ENCODE peak calls at places on chromosomes 6 and 20, in seven cellular contexts. One of them, this sample, is unnamed.

GRCh38 chr6:56101141-56101553 is 146.2 kb downstream of the COL21A1 start:
- DNase-seq in NB4: peak; percentile 96
- DNase-seq in upper lobe of right lung: no peak
- DNase-seq in GM10248: no peak
- DNase-seq in ovary: no peak
- DNase-seq in astrocyte of the spinal cord: peak; percentile 97
- DNase-seq in cardiac fibroblast: peak; percentile 98
- DNase-seq in this sample: peak; percentile 96

GRCh38 chr6:87731818-87732661 is 30.0 kb upstream of the AKIRIN2 start:
- DNase-seq in NB4: peak; percentile 94
- DNase-seq in upper lobe of right lung: peak; percentile 93
- DNase-seq in GM10248: peak; percentile 50
- DNase-seq in ovary: peak; percentile 87
- DNase-seq in astrocyte of the spinal cord: peak; percentile 88
- DNase-seq in cardiac fibroblast: peak; percentile 99
- DNase-seq in this sample: peak; percentile 93

GRCh38 chr6:127031511-127031910 is 87.0 kb upstream of the RSPO3 start:
- DNase-seq in NB4: no peak
- DNase-seq in upper lobe of right lung: no peak
- DNase-seq in GM10248: no peak
- DNase-seq in ovary: no peak
- DNase-seq in astrocyte of the spinal cord: no peak
- DNase-seq in cardiac fibroblast: no peak
- DNase-seq in this sample: peak; percentile 21

GRCh38 chr6:139148557-139149220 is 13.8 kb downstream of the HECA start:
- DNase-seq in NB4: no peak
- DNase-seq in upper lobe of right lung: no peak
- DNase-seq in GM10248: no peak
- DNase-seq in ovary: no peak
- DNase-seq in astrocyte of the spinal cord: no peak
- DNase-seq in cardiac fibroblast: no peak
- DNase-seq in this sample: no peak

GRCh38 chr20:4243071-4243470 is 227.7 kb upstream of the RNF24 start:
- DNase-seq in NB4: no peak
- DNase-seq in upper lobe of right lung: no peak
- DNase-seq in GM10248: no peak
- DNase-seq in ovary: no peak
- DNase-seq in astrocyte of the spinal cord: no peak
- DNase-seq in cardiac fibroblast: no peak
- DNase-seq in this sample: peak; percentile 32

GRCh38 chr20:46706242-46706641 is 3.2 kb upstream of the SLC2A10 start:
- DNase-seq in NB4: no peak
- DNase-seq in upper lobe of right lung: no peak
- DNase-seq in GM10248: no peak
- DNase-seq in ovary: no peak
- DNase-seq in astrocyte of the spinal cord: no peak
- DNase-seq in cardiac fibroblast: no peak
- DNase-seq in this sample: no peak

GRCh38 chr6:154367839-154368695 is 11.5 kb upstream of the IPCEF1 start:
- DNase-seq in NB4: peak; percentile 38
- DNase-seq in upper lobe of right lung: no peak
- DNase-seq in GM10248: no peak
- DNase-seq in ovary: no peak
- DNase-seq in astrocyte of the spinal cord: no peak
- DNase-seq in cardiac fibroblast: no peak
- DNase-seq in this sample: peak; percentile 66

GRCh38 chr6:16758163-16758975 is 2.9 kb downstream of the ATXN1 start:
- DNase-seq in NB4: peak; percentile 73
- DNase-seq in upper lobe of right lung: no peak
- DNase-seq in GM10248: no peak
- DNase-seq in ovary: no peak
- DNase-seq in astrocyte of the spinal cord: peak; percentile 53
- DNase-seq in cardiac fibroblast: peak; percentile 37
- DNase-seq in this sample: peak; percentile 64

GRCh38 chr6:27776504-27776903 is 135.7 kb downstream of the OR2B2 start:
- DNase-seq in NB4: no peak
- DNase-seq in upper lobe of right lung: no peak
- DNase-seq in GM10248: no peak
- DNase-seq in ovary: no peak
- DNase-seq in astrocyte of the spinal cord: no peak
- DNase-seq in cardiac fibroblast: no peak
- DNase-seq in this sample: no peak

GRCh38 chr6:5723905-5724691 is 282.6 kb downstream of the NRN1 start:
- DNase-seq in NB4: peak; percentile 97
- DNase-seq in upper lobe of right lung: peak; percentile 73
- DNase-seq in GM10248: peak; percentile 86
- DNase-seq in ovary: no peak
- DNase-seq in astrocyte of the spinal cord: no peak
- DNase-seq in cardiac fibroblast: no peak
- DNase-seq in this sample: no peak

GRCh38 chr6:20313960-20314530 is 87.6 kb upstream of the E2F3 start:
- DNase-seq in NB4: no peak
- DNase-seq in upper lobe of right lung: no peak
- DNase-seq in GM10248: no peak
- DNase-seq in ovary: no peak
- DNase-seq in astrocyte of the spinal cord: no peak
- DNase-seq in cardiac fibroblast: no peak
- DNase-seq in this sample: peak; percentile 14

GRCh38 chr6:111777357-111777756 is 95.9 kb downstream of the FYN start:
- DNase-seq in NB4: peak; percentile 53
- DNase-seq in upper lobe of right lung: no peak
- DNase-seq in GM10248: no peak
- DNase-seq in ovary: no peak
- DNase-seq in astrocyte of the spinal cord: no peak
- DNase-seq in cardiac fibroblast: no peak
- DNase-seq in this sample: peak; percentile 45
- TF ChIP-seq CTCF in NB4: peak; percentile 34
- TF ChIP-seq CTCF in upper lobe of right lung: no peak
- TF ChIP-seq CTCF in GM10248: peak; percentile 14
- TF ChIP-seq CTCF in ovary: no peak
- TF ChIP-seq CTCF in astrocyte of the spinal cord: peak; percentile 2
- TF ChIP-seq CTCF in cardiac fibroblast: no peak
- TF ChIP-seq CTCF in this sample: peak; percentile 32

DNA sequence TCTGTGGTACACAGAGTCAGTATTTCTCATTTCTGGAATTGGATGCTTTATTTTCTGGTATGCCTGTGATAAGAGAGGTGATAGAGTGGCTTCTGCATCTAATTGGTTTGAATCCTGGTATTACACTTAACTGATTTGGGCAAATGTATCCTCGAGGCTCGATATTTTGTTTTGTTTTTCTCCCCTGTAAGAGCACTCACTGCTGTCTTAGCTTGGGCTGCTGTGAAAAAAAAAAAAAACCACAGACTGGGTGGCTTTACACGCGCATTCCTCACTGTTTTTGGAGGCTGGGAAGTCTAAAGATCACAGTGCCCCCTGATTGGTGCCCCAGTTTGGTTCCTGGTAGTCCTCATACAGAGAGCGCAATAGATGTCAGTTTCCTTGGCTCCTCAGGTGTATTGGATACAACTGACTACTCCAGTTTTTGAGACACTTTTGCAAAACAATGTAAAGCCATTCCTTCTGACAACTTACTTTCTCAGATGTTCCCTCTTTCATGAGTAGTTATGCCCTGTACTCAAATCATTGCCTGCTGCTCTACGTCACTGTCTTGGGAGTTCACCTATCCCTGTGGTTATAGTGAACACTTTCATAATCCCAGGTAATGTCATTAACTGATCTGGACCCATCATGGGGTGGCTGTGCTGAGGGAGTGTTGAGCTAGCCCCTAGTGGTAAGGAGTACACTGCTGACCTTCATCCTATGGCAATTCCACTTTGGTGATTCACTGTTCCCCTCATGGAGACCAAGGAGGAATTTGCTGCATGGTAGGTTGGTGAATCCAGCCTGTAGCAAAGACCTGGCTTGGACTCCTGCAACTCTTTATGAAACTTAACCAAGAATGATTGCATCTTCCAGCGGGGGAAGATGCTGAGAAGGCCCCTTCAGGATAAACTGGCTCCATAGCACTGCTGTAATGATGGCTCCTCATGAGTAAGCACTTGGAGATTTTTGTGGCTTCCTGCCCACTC is 3.5 kb upstream of the ACAT2 start:
- DNase-seq in NB4: no peak
- DNase-seq in upper lobe of right lung: no peak
- DNase-seq in GM10248: no peak
- DNase-seq in ovary: no peak
- DNase-seq in astrocyte of the spinal cord: peak; percentile 51
- DNase-seq in cardiac fibroblast: peak; percentile 66
- DNase-seq in this sample: no peak
- TF ChIP-seq CTCF in NB4: peak; percentile 21
- TF ChIP-seq CTCF in upper lobe of right lung: no peak
- TF ChIP-seq CTCF in GM10248: no peak
- TF ChIP-seq CTCF in ovary: no peak
- TF ChIP-seq CTCF in astrocyte of the spinal cord: peak; percentile 26
- TF ChIP-seq CTCF in cardiac fibroblast: peak; percentile 28
- TF ChIP-seq CTCF in this sample: peak; percentile 22

GRCh38 chr6:119658917-119659316 is 309.4 kb upstream of the MAN1A1 start:
- DNase-seq in NB4: no peak
- DNase-seq in upper lobe of right lung: no peak
- DNase-seq in GM10248: no peak
- DNase-seq in ovary: no peak
- DNase-seq in astrocyte of the spinal cord: no peak
- DNase-seq in cardiac fibroblast: no peak
- DNase-seq in this sample: no peak

GRCh38 chr6:119661628-119662027 is 312.1 kb upstream of the MAN1A1 start:
- DNase-seq in NB4: no peak
- DNase-seq in upper lobe of right lung: no peak
- DNase-seq in GM10248: no peak
- DNase-seq in ovary: no peak
- DNase-seq in astrocyte of the spinal cord: no peak
- DNase-seq in cardiac fibroblast: no peak
- DNase-seq in this sample: no peak

GRCh38 chr6:119655124-119655523 is 305.6 kb upstream of the MAN1A1 start:
- DNase-seq in NB4: no peak
- DNase-seq in upper lobe of right lung: no peak
- DNase-seq in GM10248: no peak
- DNase-seq in ovary: no peak
- DNase-seq in astrocyte of the spinal cord: no peak
- DNase-seq in cardiac fibroblast: no peak
- DNase-seq in this sample: no peak

GRCh38 chr6:119661078-119661477 is 311.5 kb upstream of the MAN1A1 start:
- DNase-seq in NB4: no peak
- DNase-seq in upper lobe of right lung: no peak
- DNase-seq in GM10248: no peak
- DNase-seq in ovary: no peak
- DNase-seq in astrocyte of the spinal cord: no peak
- DNase-seq in cardiac fibroblast: no peak
- DNase-seq in this sample: no peak
- TF ChIP-seq CTCF in NB4: no peak
- TF ChIP-seq CTCF in upper lobe of right lung: no peak
- TF ChIP-seq CTCF in GM10248: no peak
- TF ChIP-seq CTCF in ovary: no peak
- TF ChIP-seq CTCF in astrocyte of the spinal cord: no peak
- TF ChIP-seq CTCF in cardiac fibroblast: no peak
- TF ChIP-seq CTCF in this sample: no peak

GRCh38 chr20:41136695-41137411 is 490 bp upstream of the PLCG1 start:
- DNase-seq in NB4: peak; percentile 82
- DNase-seq in upper lobe of right lung: peak; percentile 94
- DNase-seq in GM10248: peak; percentile 95
- DNase-seq in ovary: peak; percentile 93
- DNase-seq in astrocyte of the spinal cord: peak; percentile 87
- DNase-seq in cardiac fibroblast: peak; percentile 78
- DNase-seq in this sample: peak; percentile 80
- TF ChIP-seq CTCF in NB4: no peak
- TF ChIP-seq CTCF in upper lobe of right lung: no peak
- TF ChIP-seq CTCF in GM10248: no peak
- TF ChIP-seq CTCF in ovary: no peak
- TF ChIP-seq CTCF in astrocyte of the spinal cord: no peak
- TF ChIP-seq CTCF in cardiac fibroblast: no peak
- TF ChIP-seq CTCF in this sample: no peak

GRCh38 chr6:34508425-34508824 is 42.5 kb downstream of the PACSIN1 start:
- DNase-seq in NB4: no peak
- DNase-seq in upper lobe of right lung: no peak
- DNase-seq in GM10248: no peak
- DNase-seq in ovary: no peak
- DNase-seq in astrocyte of the spinal cord: no peak
- DNase-seq in cardiac fibroblast: no peak
- DNase-seq in this sample: no peak
- TF ChIP-seq CTCF in NB4: no peak
- TF ChIP-seq CTCF in upper lobe of right lung: no peak
- TF ChIP-seq CTCF in GM10248: no peak
- TF ChIP-seq CTCF in ovary: no peak
- TF ChIP-seq CTCF in astrocyte of the spinal cord: no peak
- TF ChIP-seq CTCF in cardiac fibroblast: peak; percentile 10
- TF ChIP-seq CTCF in this sample: no peak

This sample was measured in fibroblast of villous mesenchyme.